ENCODE peak calls at places on chromosomes 7 and 10, in four cellular contexts. V is AG09309, C is neural progenitor cell, W is fibroblast of lung. L is an unnamed sample.

GRCh38 chr7:134696261-134696660 is 49.6 kb downstream of the BPGM start:
- DNase-seq in V (no peak), C (no peak), W (no peak), L (no peak)

GRCh38 chr10:96369890-96370574 is 11.2 kb upstream of the OPALIN start:
- DNase-seq in V (no peak), C (no peak), W (no peak), L (no peak)

GRCh38 chr10:124903119-124903518 is 38.8 kb upstream of the ZRANB1 start:
- DNase-seq in V (no peak), C (no peak), W (no peak), L (no peak)

GRCh38 chr7:27873981-27874957 is 134.3 kb downstream of the TAX1BP1 start:
- DNase-seq in V (no peak), C (no peak), W (peak), L (no peak)

GRCh38 chr10:52213511-52213831 is 100.6 kb upstream of the DKK1 start:
- DNase-seq in V (no peak), C (peak), W (peak), L (no peak)

GRCh38 chr10:93790454-93790853 is 32.7 kb downstream of the LGI1 start:
- DNase-seq in V (no peak), C (peak), W (no peak), L (no peak)

GRCh38 chr10:3502606-3503005 is 282.4 kb downstream of the KLF6 start:
- DNase-seq in V (no peak), C (no peak), W (no peak), L (no peak)

GRCh38 chr10:110326351-110327032 is 21.8 kb upstream of the SMNDC1 start:
- DNase-seq in V (no peak), C (no peak), W (peak), L (no peak)

GRCh38 chr10:3774814-3775670 is 10.0 kb downstream of the KLF6 start:
- DNase-seq in V (no peak), C (no peak), W (peak), L (no peak)

GRCh38 chr7:76354516-76354915 is 4.3 kb downstream of the YWHAG start:
- DNase-seq in V (no peak), C (no peak), W (no peak), L (no peak)

GRCh38 chr7:108461855-108462254 is 5.6 kb upstream of the NRCAM start:
- DNase-seq in V (no peak), C (no peak), W (peak), L (no peak)

GRCh38 chr10:43892062-43892765 is 243.5 kb upstream of the ZNF32 start:
- DNase-seq in V (no peak), C (no peak), W (peak), L (no peak)

GRCh38 chr10:113073549-113074189 is 123.6 kb downstream of the TCF7L2 start:
- DNase-seq in V (peak), C (peak), W (peak), L (no peak)

GRCh38 chr10:74118794-74119193 is 31.8 kb downstream of the AP3M1 start:
- DNase-seq in V (no peak), C (no peak), W (no peak), L (no peak)

GRCh38 chr7:38502848-38503247 is 128.3 kb downstream of the AMPH start:
- DNase-seq in V (no peak), C (no peak), W (no peak), L (no peak)

GRCh38 chr7:38512704-38513103 is 118.5 kb downstream of the AMPH start:
- DNase-seq in V (no peak), C (no peak), W (peak), L (no peak)

GRCh38 chr10:118564652-118565051 is 30.8 kb downstream of the PRLHR start:
- DNase-seq in V (no peak), C (peak), W (no peak), L (no peak)

GRCh38 chr7:132410385-132410784 is 165.9 kb downstream of the PLXNA4 start:
- DNase-seq in V (no peak), C (no peak), W (peak), L (no peak)

GRCh38 chr10:114867365-114867764 is 45.8 kb downstream of the FHIP2A start:
- DNase-seq in V (no peak), C (no peak), W (no peak), L (no peak)

GRCh38 chr10:97525683-97526110 is 27.0 kb downstream of the UBTD1 start:
- DNase-seq in V (no peak), C (no peak), W (no peak), L (no peak)

GRCh38 chr10:14623931-14624330 is 150.8 kb downstream of the FAM107B start:
- DNase-seq in V (no peak), C (no peak), W (no peak), L (no peak)

GRCh38 chr10:51139176-51139575 is 64.9 kb downstream of the PRKG1 start:
- DNase-seq in V (no peak), C (no peak), W (no peak), L (no peak)

DNA sequence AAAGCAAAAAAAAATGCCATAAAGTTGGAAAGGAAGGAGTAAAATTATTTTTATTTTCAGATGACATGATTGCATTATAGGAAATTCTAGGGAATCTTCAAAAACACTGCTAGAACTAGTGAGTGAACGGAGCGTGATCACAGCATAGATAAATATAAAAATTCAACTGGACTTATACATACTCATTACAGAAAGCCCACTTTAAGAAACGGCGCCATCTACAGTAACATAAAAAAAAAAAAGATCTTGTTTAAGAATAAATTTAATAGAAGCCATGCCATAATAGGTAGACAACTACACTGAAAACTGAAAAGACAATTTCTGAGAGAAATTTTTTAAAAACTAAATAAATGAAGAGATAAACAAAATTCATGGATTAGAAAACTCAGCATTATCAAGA is 623.1 kb upstream of the MGMT start:
- DNase-seq in V (no peak), C (no peak), W (no peak), L (no peak)
- TF ChIP-seq CTCF in V (no peak), C (peak), W (no peak), L (no peak)

GRCh38 chr7:21426958-21427860 is 674 bp upstream of the SP4 start:
- DNase-seq in V (peak), C (peak), W (peak), L (peak)
- TF ChIP-seq CTCF in V (peak), C (no peak), W (no peak), L (no peak)

GRCh38 chr10:17801507-17801906 is 7.6 kb upstream of the MRC1 start:
- DNase-seq in V (no peak), C (no peak), W (no peak), L (no peak)
- TF ChIP-seq CTCF in V (peak), C (peak), W (no peak), L (peak)

GRCh38 chr7:32071466-32072091 is 1.4 kb upstream of the PDE1C start:
- DNase-seq in V (no peak), C (no peak), W (no peak), L (no peak)

GRCh38 chr7:32073533-32073932 is 3.3 kb upstream of the PDE1C start:
- DNase-seq in V (no peak), C (no peak), W (peak), L (no peak)

GRCh38 chr7:32070406-32071360 is at the start of gene PDE1C:
- DNase-seq in V (no peak), C (peak), W (no peak), L (peak)

GRCh38 chr7:32070051-32070405 is 179 bp downstream of the PDE1C start:
- DNase-seq in V (no peak), C (no peak), W (no peak), L (no peak)

DNA sequence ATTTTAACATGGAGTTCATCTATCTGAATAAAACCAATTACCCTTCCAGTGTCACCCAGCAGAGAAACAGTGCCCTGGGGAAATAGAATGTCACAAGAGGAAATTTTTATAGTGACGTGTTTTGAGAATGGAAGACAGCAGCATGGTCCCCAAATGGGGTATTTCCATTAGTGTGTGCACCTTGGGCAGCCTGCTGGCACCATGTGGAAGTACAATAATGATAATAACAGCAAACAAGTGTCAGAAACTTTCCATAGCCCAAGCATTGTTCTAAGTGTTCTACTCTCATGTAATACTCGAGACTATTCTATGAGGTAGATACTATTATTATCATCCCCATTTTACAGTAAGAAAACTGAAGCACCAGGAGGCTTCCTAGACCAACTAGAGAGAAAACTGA is 2.2 kb upstream of the PDE1C start:
- DNase-seq in V (no peak), C (no peak), W (no peak), L (no peak)
- TF ChIP-seq CTCF in V (peak), C (peak), W (no peak), L (no peak)

L was measured in mesothelial cell of epicardium.